ENCODE peak calls at places on chromosomes 7 and 10, in ten cellular contexts. E, G, R, Y, A, Q, C, T, D and M are unnamed samples.

GRCh38 chr7:152435384-152436278 is at the start of gene KMT2C:
- DNase-seq in G (peak; percentile 68), Q (no peak), C (peak; percentile 60), E (peak; percentile 79), T (no peak), Y (peak; percentile 55), R (peak; percentile 67), A (peak; percentile 74), D (peak; percentile 92), M (peak; percentile 37)

GRCh38 chr7:132386249-132386681 is 190.0 kb downstream of the PLXNA4 start:
- DNase-seq in R (peak; percentile 68), T (no peak), G (peak; percentile 50), Q (no peak), D (peak; percentile 72), C (peak; percentile 78), A (no peak), Y (no peak), E (no peak), M (peak; percentile 48)

GRCh38 chr7:99137418-99138180 is 6.3 kb downstream of the SMURF1 start:
- DNase-seq in Q (no peak), G (no peak), D (peak; percentile 63), A (no peak), C (no peak), R (no peak), Y (peak; percentile 25), T (no peak), E (no peak), M (no peak)

GRCh38 chr7:81767883-81768282 is 2.0 kb downstream of the HGF start:
- DNase-seq in G (no peak), E (no peak), R (no peak), C (no peak), D (no peak), Y (no peak), T (no peak), A (no peak), Q (no peak), M (no peak)

GRCh38 chr10:31939797-31940708 is 11.4 kb upstream of the ARHGAP12 start:
- DNase-seq in C (no peak), Q (no peak), G (no peak), R (no peak), Y (no peak), D (peak; percentile 19), E (no peak), T (no peak), A (no peak), M (no peak)

GRCh38 chr7:29386196-29386765 is 177.4 kb upstream of the PRR15 start:
- DNase-seq in D (no peak), Q (no peak), T (no peak), C (no peak), R (no peak), A (no peak), G (no peak), Y (no peak), E (no peak), M (no peak)

GRCh38 chr7:1291040-1291689 is 58.5 kb downstream of the UNCX start:
- DNase-seq in R (no peak), Q (no peak), C (no peak), G (no peak), E (no peak), Y (no peak), T (no peak), D (no peak), A (no peak), M (no peak)

GRCh38 chr10:4656576-4657194 is 169.3 kb upstream of the AKR1E2 start:
- DNase-seq in C (peak; percentile 55), Q (no peak), R (peak; percentile 56), T (peak; percentile 44), E (peak; percentile 82), A (no peak), Y (peak; percentile 72), G (peak; percentile 72), D (peak; percentile 49), M (peak; percentile 28)

GRCh38 chr10:107166378-107166777 is 1.9 kb upstream of the SORCS1 start:
- DNase-seq in T (no peak), Y (no peak), R (no peak), D (peak; percentile 28), G (no peak), A (no peak), C (no peak), E (no peak), Q (no peak), M (no peak)

GRCh38 chr7:92226981-92227380 is 18.7 kb downstream of the KRIT1 start:
- DNase-seq in D (no peak), E (no peak), R (no peak), G (no peak), Q (no peak), A (no peak), Y (no peak), C (no peak), T (no peak), M (no peak)

GRCh38 chr7:116786791-116787443 is 75.5 kb upstream of the CAPZA2 start:
- DNase-seq in E (no peak), T (peak; percentile 47), Y (peak; percentile 59), Q (peak; percentile 58), G (no peak), R (no peak), C (no peak), D (no peak), A (no peak), M (no peak)

GRCh38 chr7:119270644-119271043 is 1002.3 kb upstream of the KCND2 start:
- DNase-seq in G (no peak), A (no peak), Q (no peak), E (no peak), C (no peak), D (no peak), T (no peak), Y (no peak), R (no peak), M (no peak)

GRCh38 chr7:119271147-119271779 is 1001.7 kb upstream of the KCND2 start:
- DNase-seq in E (no peak), Y (no peak), G (no peak), A (no peak), C (no peak), T (no peak), D (no peak), R (no peak), Q (no peak), M (no peak)

GRCh38 chr7:119270045-119270464 is 1002.9 kb upstream of the KCND2 start:
- DNase-seq in G (peak; percentile 19), A (peak; percentile 40), R (peak; percentile 52), T (peak; percentile 66), Q (no peak), E (peak; percentile 57), C (peak; percentile 57), D (peak; percentile 47), Y (peak; percentile 71), M (no peak)
- TF ChIP-seq EP300 in G (no peak), A (no peak), R (no peak), T (no peak), Q (no peak), E (no peak), C (no peak), D (no peak), Y (no peak), M (no peak)

GRCh38 chr10:92240289-92241157 is 50.4 kb downstream of the CPEB3 start:
- DNase-seq in D (peak; percentile 76), G (peak; percentile 78), Q (peak; percentile 53), E (peak; percentile 81), T (peak; percentile 75), Y (peak; percentile 55), C (peak; percentile 70), A (peak; percentile 68), R (peak; percentile 65), M (peak; percentile 70)

GRCh38 chr10:92238586-92239098 is 52.2 kb downstream of the CPEB3 start:
- DNase-seq in D (no peak), A (peak; percentile 89), R (peak; percentile 48), E (peak; percentile 82), Y (peak; percentile 9), G (peak; percentile 74), T (peak; percentile 40), C (peak; percentile 50), Q (no peak), M (peak; percentile 15)

GRCh38 chr10:92239185-92239599 is 51.7 kb downstream of the CPEB3 start:
- DNase-seq in E (peak; percentile 63), T (no peak), A (peak; percentile 64), Q (no peak), D (no peak), G (no peak), R (no peak), Y (no peak), C (no peak), M (no peak)

GRCh38 chr10:92239600-92240288 is 51.1 kb downstream of the CPEB3 start:
- DNase-seq in Q (no peak), E (peak; percentile 74), T (no peak), D (peak; percentile 86), R (peak; percentile 53), A (peak; percentile 71), G (peak; percentile 46), C (peak; percentile 47), Y (no peak), M (peak; percentile 20)

DNA sequence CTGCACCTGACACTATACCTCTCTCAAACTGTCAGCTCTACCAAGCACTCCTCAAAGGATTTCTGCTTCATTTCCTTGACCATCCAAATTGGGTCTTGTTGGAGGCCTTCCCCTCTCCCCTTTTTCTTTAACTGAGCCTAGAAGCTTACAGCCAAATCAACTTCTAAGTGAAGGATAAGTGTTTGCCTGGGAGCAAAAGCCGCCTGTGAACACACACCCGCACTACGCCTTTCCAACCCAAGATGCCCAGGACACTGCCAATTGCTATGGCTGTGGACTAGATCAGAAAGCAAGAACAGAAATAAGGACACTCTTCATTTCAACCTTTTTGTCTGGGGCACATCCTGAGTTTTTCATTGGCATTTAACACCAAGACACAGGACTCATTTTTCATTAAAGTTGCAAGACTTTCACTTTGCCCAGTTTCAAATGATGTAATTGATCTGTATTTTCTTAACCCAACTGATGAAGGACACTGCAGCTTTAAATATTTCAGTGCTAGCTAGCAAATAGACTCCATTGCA is 52.8 kb downstream of the CPEB3 start:
- DNase-seq in R (no peak), Y (no peak), E (no peak), Q (no peak), G (no peak), D (no peak), A (no peak), T (no peak), C (no peak), M (no peak)
- H3K27ac ChIP-seq in R (no peak overlapping the region), Y (no peak overlapping the region), E (peak overlapping the region; percentile 88), Q (no peak overlapping the region), G (peak overlapping the region; percentile 80), D (no peak overlapping the region), A (peak overlapping the region; percentile 95), T (no peak overlapping the region), C (no peak overlapping the region), M (no peak overlapping the region)

DNA sequence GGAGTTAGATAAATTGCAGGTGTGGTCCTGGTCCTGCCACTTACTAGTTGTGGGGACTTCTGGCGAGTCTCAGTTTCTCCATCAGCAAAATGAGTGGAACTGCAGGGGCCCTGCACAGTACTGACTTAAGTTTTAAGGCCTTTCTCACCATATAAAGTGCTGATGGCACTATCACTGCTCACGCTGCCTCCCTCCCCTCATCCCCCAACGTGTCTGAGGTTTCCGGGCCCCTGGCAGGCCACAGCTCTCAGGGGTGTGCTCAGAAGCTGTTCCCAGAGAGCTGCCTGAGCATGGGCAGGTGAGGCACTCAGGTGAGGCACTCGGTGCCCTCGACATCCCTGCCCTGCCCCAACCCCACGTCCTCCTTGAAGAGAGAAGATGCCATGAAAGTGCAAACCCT is 74.2 kb downstream of the VOPP1 start:
- DNase-seq in Y (no peak), D (no peak), G (no peak), E (no peak), R (no peak), A (no peak), T (no peak), C (no peak), Q (no peak), M (no peak)
- H3K4me3 ChIP-seq in Y (no peak overlapping the region), D (no peak overlapping the region), G (no peak overlapping the region), E (no peak overlapping the region), R (no peak overlapping the region), A (no peak overlapping the region), T (no peak overlapping the region), C (no peak overlapping the region), Q (no peak overlapping the region), M (no peak overlapping the region)

GRCh38 chr7:76403780-76404494 is 5.6 kb downstream of the SSC4D start:
- DNase-seq in Y (no peak), D (no peak), T (peak; percentile 36), G (peak; percentile 54), Q (no peak), A (no peak), E (no peak), R (no peak), C (no peak), M (no peak)
- TF ChIP-seq EP300 in Y (no peak), D (no peak), T (no peak), G (no peak), Q (no peak), A (no peak), E (no peak), R (no peak), C (no peak), M (peak; percentile 47)